ENCODE peak calls at places on chromosome 6, in seven cellular contexts. One of them, this sample, is unnamed.
A peak's percentile ranks its signal among the peaks of the same experiment; 100 is the strongest.

GRCh38 chr6:134308800-134309199 is 9.1 kb downstream of the SGK1 start:
- DNase-seq in NCI-H1436: no peak
- DNase-seq in stimulated activated CD4-positive, alpha-beta T cell treated with anti-CD3 and anti-CD28 coated beads, Interleukin-2, amount 100 ng/mL, for 48 hours: no peak
- DNase-seq in GM20000: no peak
- DNase-seq in mesothelial cell of epicardium: no peak
- DNase-seq in NCI-H774: no peak
- DNase-seq in naive thymus-derived CD4-positive, alpha-beta T cell: no peak
- DNase-seq in this sample: no peak

GRCh38 chr6:162962093-162962492 is 234.3 kb downstream of the PACRG start:
- DNase-seq in NCI-H1436: no peak
- DNase-seq in stimulated activated CD4-positive, alpha-beta T cell treated with anti-CD3 and anti-CD28 coated beads, Interleukin-2, amount 100 ng/mL, for 48 hours: no peak
- DNase-seq in GM20000: no peak
- DNase-seq in mesothelial cell of epicardium: no peak
- DNase-seq in NCI-H774: no peak
- DNase-seq in naive thymus-derived CD4-positive, alpha-beta T cell: no peak
- DNase-seq in this sample: no peak

GRCh38 chr6:163367388-163368183 is 46.9 kb upstream of the QKI start:
- DNase-seq in NCI-H1436: no peak
- DNase-seq in stimulated activated CD4-positive, alpha-beta T cell treated with anti-CD3 and anti-CD28 coated beads, Interleukin-2, amount 100 ng/mL, for 48 hours: no peak
- DNase-seq in GM20000: no peak
- DNase-seq in mesothelial cell of epicardium: no peak
- DNase-seq in NCI-H774: no peak
- DNase-seq in naive thymus-derived CD4-positive, alpha-beta T cell: no peak
- DNase-seq in this sample: no peak

GRCh38 chr6:42007753-42008528 is 42.4 kb upstream of the TAF8 start:
- DNase-seq in NCI-H1436: no peak
- DNase-seq in stimulated activated CD4-positive, alpha-beta T cell treated with anti-CD3 and anti-CD28 coated beads, Interleukin-2, amount 100 ng/mL, for 48 hours: no peak
- DNase-seq in GM20000: no peak
- DNase-seq in mesothelial cell of epicardium: no peak
- DNase-seq in NCI-H774: no peak
- DNase-seq in naive thymus-derived CD4-positive, alpha-beta T cell: peak; percentile 41
- DNase-seq in this sample: no peak

GRCh38 chr6:706161-706560 is 13.2 kb upstream of the EXOC2 start:
- DNase-seq in NCI-H1436: no peak
- DNase-seq in stimulated activated CD4-positive, alpha-beta T cell treated with anti-CD3 and anti-CD28 coated beads, Interleukin-2, amount 100 ng/mL, for 48 hours: no peak
- DNase-seq in GM20000: no peak
- DNase-seq in mesothelial cell of epicardium: no peak
- DNase-seq in NCI-H774: no peak
- DNase-seq in naive thymus-derived CD4-positive, alpha-beta T cell: no peak
- DNase-seq in this sample: no peak

GRCh38 chr6:39402239-39402751 is 79.8 kb upstream of the KCNK16 start:
- DNase-seq in NCI-H1436: no peak
- DNase-seq in stimulated activated CD4-positive, alpha-beta T cell treated with anti-CD3 and anti-CD28 coated beads, Interleukin-2, amount 100 ng/mL, for 48 hours: no peak
- DNase-seq in GM20000: no peak
- DNase-seq in mesothelial cell of epicardium: no peak
- DNase-seq in NCI-H774: no peak
- DNase-seq in naive thymus-derived CD4-positive, alpha-beta T cell: no peak
- DNase-seq in this sample: no peak

GRCh38 chr6:113276631-113277030 is 580.5 kb upstream of the MARCKS start:
- DNase-seq in NCI-H1436: no peak
- DNase-seq in stimulated activated CD4-positive, alpha-beta T cell treated with anti-CD3 and anti-CD28 coated beads, Interleukin-2, amount 100 ng/mL, for 48 hours: no peak
- DNase-seq in GM20000: no peak
- DNase-seq in mesothelial cell of epicardium: no peak
- DNase-seq in NCI-H774: no peak
- DNase-seq in naive thymus-derived CD4-positive, alpha-beta T cell: no peak
- DNase-seq in this sample: no peak

GRCh38 chr6:45535933-45536332 is 158.2 kb upstream of the SUPT3H start:
- DNase-seq in NCI-H1436: no peak
- DNase-seq in stimulated activated CD4-positive, alpha-beta T cell treated with anti-CD3 and anti-CD28 coated beads, Interleukin-2, amount 100 ng/mL, for 48 hours: no peak
- DNase-seq in GM20000: no peak
- DNase-seq in mesothelial cell of epicardium: no peak
- DNase-seq in NCI-H774: no peak
- DNase-seq in naive thymus-derived CD4-positive, alpha-beta T cell: no peak
- DNase-seq in this sample: no peak